ENCODE peak calls at places on chromosomes 12 and 14, in ten cellular contexts. One of them, this sample, is unnamed.

GRCh38 chr14:104967414-104968152 is 10.6 kb downstream of the AHNAK2 start:
- DNase-seq in GM12878: no peak
- DNase-seq in DMS153: no peak
- DNase-seq in H54: no peak
- DNase-seq in activated naive CD4-positive, alpha-beta T cell treated with anti-CD3 and anti-CD28 coated beads, Interleukin-2, amount 50 U/mL, for 16 hours: no peak
- DNase-seq in PC-3: peak
- DNase-seq in Panc1: no peak
- DNase-seq in iris pigment epithelial cell: peak
- DNase-seq in HCT116: no peak
- DNase-seq in adrenal gland: no peak
- DNase-seq in this sample: peak

GRCh38 chr12:43737646-43738045 is 20.9 kb downstream of the PUS7L start:
- DNase-seq in activated naive CD4-positive, alpha-beta T cell treated with anti-CD3 and anti-CD28 coated beads, Interleukin-2, amount 50 U/mL, for 16 hours: no peak
- DNase-seq in HCT116: no peak
- DNase-seq in iris pigment epithelial cell: peak
- DNase-seq in GM12878: no peak
- DNase-seq in adrenal gland: no peak
- DNase-seq in DMS153: no peak
- DNase-seq in Panc1: no peak
- DNase-seq in H54: peak
- DNase-seq in PC-3: peak
- DNase-seq in this sample: no peak

GRCh38 chr12:52249041-52249461 is 16.0 kb downstream of the KRT7 start:
- DNase-seq in GM12878: no peak
- DNase-seq in Panc1: no peak
- DNase-seq in HCT116: no peak
- DNase-seq in adrenal gland: peak
- DNase-seq in H54: no peak
- DNase-seq in activated naive CD4-positive, alpha-beta T cell treated with anti-CD3 and anti-CD28 coated beads, Interleukin-2, amount 50 U/mL, for 16 hours: no peak
- DNase-seq in iris pigment epithelial cell: no peak
- DNase-seq in PC-3: peak
- DNase-seq in DMS153: no peak
- DNase-seq in this sample: peak

GRCh38 chr14:64758711-64759554 is 54.7 kb downstream of the PLEKHG3 start:
- DNase-seq in HCT116: no peak
- DNase-seq in activated naive CD4-positive, alpha-beta T cell treated with anti-CD3 and anti-CD28 coated beads, Interleukin-2, amount 50 U/mL, for 16 hours: no peak
- DNase-seq in GM12878: no peak
- DNase-seq in iris pigment epithelial cell: peak
- DNase-seq in adrenal gland: no peak
- DNase-seq in H54: peak
- DNase-seq in PC-3: peak
- DNase-seq in DMS153: no peak
- DNase-seq in Panc1: no peak
- DNase-seq in this sample: peak

GRCh38 chr14:105745433-105746123 is 219.2 kb downstream of the TMEM121 start:
- DNase-seq in PC-3: no peak
- DNase-seq in iris pigment epithelial cell: no peak
- DNase-seq in DMS153: no peak
- DNase-seq in HCT116: no peak
- DNase-seq in Panc1: no peak
- DNase-seq in H54: no peak
- DNase-seq in activated naive CD4-positive, alpha-beta T cell treated with anti-CD3 and anti-CD28 coated beads, Interleukin-2, amount 50 U/mL, for 16 hours: no peak
- DNase-seq in adrenal gland: no peak
- DNase-seq in GM12878: no peak
- DNase-seq in this sample: no peak

GRCh38 chr14:49754570-49755097 is 13.3 kb upstream of the KLHDC2 start:
- DNase-seq in GM12878: no peak
- DNase-seq in DMS153: no peak
- DNase-seq in PC-3: peak
- DNase-seq in Panc1: no peak
- DNase-seq in adrenal gland: no peak
- DNase-seq in activated naive CD4-positive, alpha-beta T cell treated with anti-CD3 and anti-CD28 coated beads, Interleukin-2, amount 50 U/mL, for 16 hours: no peak
- DNase-seq in iris pigment epithelial cell: no peak
- DNase-seq in H54: no peak
- DNase-seq in HCT116: no peak
- DNase-seq in this sample: no peak

GRCh38 chr12:59059401-59059935 is 139.2 kb upstream of the LRIG3 start:
- DNase-seq in H54: no peak
- DNase-seq in GM12878: no peak
- DNase-seq in adrenal gland: no peak
- DNase-seq in Panc1: no peak
- DNase-seq in DMS153: no peak
- DNase-seq in activated naive CD4-positive, alpha-beta T cell treated with anti-CD3 and anti-CD28 coated beads, Interleukin-2, amount 50 U/mL, for 16 hours: no peak
- DNase-seq in PC-3: no peak
- DNase-seq in iris pigment epithelial cell: no peak
- DNase-seq in HCT116: no peak
- DNase-seq in this sample: no peak

GRCh38 chr12:108840605-108841328 is 16.6 kb downstream of the SSH1 start:
- DNase-seq in Panc1: no peak
- DNase-seq in activated naive CD4-positive, alpha-beta T cell treated with anti-CD3 and anti-CD28 coated beads, Interleukin-2, amount 50 U/mL, for 16 hours: no peak
- DNase-seq in adrenal gland: no peak
- DNase-seq in HCT116: no peak
- DNase-seq in PC-3: no peak
- DNase-seq in H54: no peak
- DNase-seq in iris pigment epithelial cell: peak
- DNase-seq in GM12878: no peak
- DNase-seq in DMS153: no peak
- DNase-seq in this sample: no peak

GRCh38 chr12:64385468-64385867 is 5.1 kb downstream of the C12orf56 start:
- DNase-seq in adrenal gland: no peak
- DNase-seq in PC-3: peak
- DNase-seq in iris pigment epithelial cell: peak
- DNase-seq in DMS153: no peak
- DNase-seq in GM12878: no peak
- DNase-seq in HCT116: peak
- DNase-seq in activated naive CD4-positive, alpha-beta T cell treated with anti-CD3 and anti-CD28 coated beads, Interleukin-2, amount 50 U/mL, for 16 hours: peak
- DNase-seq in Panc1: no peak
- DNase-seq in H54: peak
- DNase-seq in this sample: no peak

GRCh38 chr14:75224561-75224960 is 48.1 kb upstream of the TMED10 start:
- DNase-seq in DMS153: no peak
- DNase-seq in HCT116: no peak
- DNase-seq in Panc1: no peak
- DNase-seq in GM12878: no peak
- DNase-seq in iris pigment epithelial cell: peak
- DNase-seq in activated naive CD4-positive, alpha-beta T cell treated with anti-CD3 and anti-CD28 coated beads, Interleukin-2, amount 50 U/mL, for 16 hours: no peak
- DNase-seq in PC-3: no peak
- DNase-seq in adrenal gland: no peak
- DNase-seq in H54: no peak
- DNase-seq in this sample: no peak

GRCh38 chr12:106078358-106079025 is 60.3 kb downstream of the NUAK1 start:
- DNase-seq in H54: peak
- DNase-seq in HCT116: no peak
- DNase-seq in iris pigment epithelial cell: peak
- DNase-seq in activated naive CD4-positive, alpha-beta T cell treated with anti-CD3 and anti-CD28 coated beads, Interleukin-2, amount 50 U/mL, for 16 hours: no peak
- DNase-seq in PC-3: peak
- DNase-seq in Panc1: no peak
- DNase-seq in DMS153: no peak
- DNase-seq in adrenal gland: peak
- DNase-seq in GM12878: no peak
- DNase-seq in this sample: peak

GRCh38 chr14:76193696-76194095 is 42.0 kb downstream of the GPATCH2L start:
- DNase-seq in DMS153: no peak
- DNase-seq in PC-3: peak
- DNase-seq in iris pigment epithelial cell: peak
- DNase-seq in HCT116: no peak
- DNase-seq in H54: no peak
- DNase-seq in Panc1: no peak
- DNase-seq in activated naive CD4-positive, alpha-beta T cell treated with anti-CD3 and anti-CD28 coated beads, Interleukin-2, amount 50 U/mL, for 16 hours: no peak
- DNase-seq in adrenal gland: no peak
- DNase-seq in GM12878: no peak
- DNase-seq in this sample: no peak

GRCh38 chr12:50182461-50182860 is 15.3 kb upstream of the CERS5 start:
- DNase-seq in PC-3: peak
- DNase-seq in GM12878: no peak
- DNase-seq in HCT116: no peak
- DNase-seq in activated naive CD4-positive, alpha-beta T cell treated with anti-CD3 and anti-CD28 coated beads, Interleukin-2, amount 50 U/mL, for 16 hours: no peak
- DNase-seq in H54: no peak
- DNase-seq in DMS153: no peak
- DNase-seq in adrenal gland: no peak
- DNase-seq in iris pigment epithelial cell: no peak
- DNase-seq in Panc1: no peak
- DNase-seq in this sample: no peak

GRCh38 chr12:57838594-57839302 is 7.8 kb downstream of the CTDSP2 start:
- DNase-seq in H54: no peak
- DNase-seq in adrenal gland: no peak
- DNase-seq in PC-3: no peak
- DNase-seq in Panc1: no peak
- DNase-seq in DMS153: no peak
- DNase-seq in GM12878: no peak
- DNase-seq in iris pigment epithelial cell: no peak
- DNase-seq in activated naive CD4-positive, alpha-beta T cell treated with anti-CD3 and anti-CD28 coated beads, Interleukin-2, amount 50 U/mL, for 16 hours: peak
- DNase-seq in HCT116: no peak
- DNase-seq in this sample: no peak

GRCh38 chr14:23436327-23437141 is 1.1 kb upstream of the MYH7 start:
- DNase-seq in iris pigment epithelial cell: no peak
- DNase-seq in HCT116: no peak
- DNase-seq in H54: no peak
- DNase-seq in adrenal gland: no peak
- DNase-seq in activated naive CD4-positive, alpha-beta T cell treated with anti-CD3 and anti-CD28 coated beads, Interleukin-2, amount 50 U/mL, for 16 hours: no peak
- DNase-seq in GM12878: no peak
- DNase-seq in PC-3: no peak
- DNase-seq in DMS153: no peak
- DNase-seq in Panc1: no peak
- DNase-seq in this sample: no peak

GRCh38 chr12:42550815-42551214 is 38.7 kb downstream of the PRICKLE1 start:
- DNase-seq in HCT116: no peak
- DNase-seq in activated naive CD4-positive, alpha-beta T cell treated with anti-CD3 and anti-CD28 coated beads, Interleukin-2, amount 50 U/mL, for 16 hours: no peak
- DNase-seq in PC-3: no peak
- DNase-seq in DMS153: no peak
- DNase-seq in iris pigment epithelial cell: no peak
- DNase-seq in Panc1: no peak
- DNase-seq in H54: no peak
- DNase-seq in adrenal gland: no peak
- DNase-seq in GM12878: no peak
- DNase-seq in this sample: no peak

GRCh38 chr14:81252278-81252677 is 31.5 kb upstream of the GTF2A1 start:
- DNase-seq in iris pigment epithelial cell: no peak
- DNase-seq in H54: no peak
- DNase-seq in activated naive CD4-positive, alpha-beta T cell treated with anti-CD3 and anti-CD28 coated beads, Interleukin-2, amount 50 U/mL, for 16 hours: no peak
- DNase-seq in DMS153: no peak
- DNase-seq in adrenal gland: no peak
- DNase-seq in GM12878: no peak
- DNase-seq in HCT116: no peak
- DNase-seq in Panc1: no peak
- DNase-seq in PC-3: peak
- DNase-seq in this sample: no peak

GRCh38 chr14:91509083-91509877 is 830 bp downstream of the PPP4R3A start:
- DNase-seq in GM12878: no peak
- DNase-seq in Panc1: no peak
- DNase-seq in H54: no peak
- DNase-seq in DMS153: no peak
- DNase-seq in activated naive CD4-positive, alpha-beta T cell treated with anti-CD3 and anti-CD28 coated beads, Interleukin-2, amount 50 U/mL, for 16 hours: peak
- DNase-seq in iris pigment epithelial cell: peak
- DNase-seq in HCT116: no peak
- DNase-seq in PC-3: no peak
- DNase-seq in adrenal gland: peak
- DNase-seq in this sample: peak

GRCh38 chr14:77092676-77093075 is 5.4 kb upstream of the CIPC start:
- DNase-seq in DMS153: no peak
- DNase-seq in iris pigment epithelial cell: no peak
- DNase-seq in HCT116: no peak
- DNase-seq in GM12878: no peak
- DNase-seq in activated naive CD4-positive, alpha-beta T cell treated with anti-CD3 and anti-CD28 coated beads, Interleukin-2, amount 50 U/mL, for 16 hours: no peak
- DNase-seq in H54: no peak
- DNase-seq in PC-3: no peak
- DNase-seq in adrenal gland: no peak
- DNase-seq in Panc1: no peak
- DNase-seq in this sample: no peak

GRCh38 chr14:99242238-99242637 is 29.8 kb downstream of the BCL11B start:
- DNase-seq in H54: no peak
- DNase-seq in HCT116: no peak
- DNase-seq in GM12878: no peak
- DNase-seq in activated naive CD4-positive, alpha-beta T cell treated with anti-CD3 and anti-CD28 coated beads, Interleukin-2, amount 50 U/mL, for 16 hours: no peak
- DNase-seq in iris pigment epithelial cell: no peak
- DNase-seq in adrenal gland: no peak
- DNase-seq in Panc1: no peak
- DNase-seq in DMS153: no peak
- DNase-seq in PC-3: no peak
- DNase-seq in this sample: no peak

GRCh38 chr14:105474478-105475268 is at the start of gene CRIP2:
- DNase-seq in Panc1: no peak
- DNase-seq in activated naive CD4-positive, alpha-beta T cell treated with anti-CD3 and anti-CD28 coated beads, Interleukin-2, amount 50 U/mL, for 16 hours: peak
- DNase-seq in iris pigment epithelial cell: peak
- DNase-seq in DMS153: no peak
- DNase-seq in adrenal gland: no peak
- DNase-seq in PC-3: peak
- DNase-seq in HCT116: no peak
- DNase-seq in H54: peak
- DNase-seq in GM12878: no peak
- DNase-seq in this sample: peak

GRCh38 chr12:5872745-5873144 is 72.3 kb downstream of the ANO2 start:
- DNase-seq in PC-3: peak
- DNase-seq in HCT116: peak
- DNase-seq in DMS153: no peak
- DNase-seq in H54: peak
- DNase-seq in iris pigment epithelial cell: no peak
- DNase-seq in GM12878: no peak
- DNase-seq in adrenal gland: no peak
- DNase-seq in Panc1: no peak
- DNase-seq in activated naive CD4-positive, alpha-beta T cell treated with anti-CD3 and anti-CD28 coated beads, Interleukin-2, amount 50 U/mL, for 16 hours: no peak
- DNase-seq in this sample: peak

GRCh38 chr12:130334937-130335336 is 2.8 kb upstream of the PIWIL1 start:
- DNase-seq in DMS153: no peak
- DNase-seq in activated naive CD4-positive, alpha-beta T cell treated with anti-CD3 and anti-CD28 coated beads, Interleukin-2, amount 50 U/mL, for 16 hours: no peak
- DNase-seq in PC-3: no peak
- DNase-seq in H54: no peak
- DNase-seq in GM12878: no peak
- DNase-seq in adrenal gland: no peak
- DNase-seq in iris pigment epithelial cell: no peak
- DNase-seq in HCT116: no peak
- DNase-seq in Panc1: no peak
- DNase-seq in this sample: no peak

GRCh38 chr12:31118347-31118830 is 44.7 kb downstream of the DDX11 start:
- DNase-seq in iris pigment epithelial cell: no peak
- DNase-seq in activated naive CD4-positive, alpha-beta T cell treated with anti-CD3 and anti-CD28 coated beads, Interleukin-2, amount 50 U/mL, for 16 hours: peak
- DNase-seq in HCT116: no peak
- DNase-seq in H54: peak
- DNase-seq in PC-3: no peak
- DNase-seq in Panc1: no peak
- DNase-seq in adrenal gland: no peak
- DNase-seq in GM12878: no peak
- DNase-seq in DMS153: no peak
- DNase-seq in this sample: peak

GRCh38 chr14:21825147-21825743 is 151.6 kb upstream of the OR4E1 start:
- DNase-seq in activated naive CD4-positive, alpha-beta T cell treated with anti-CD3 and anti-CD28 coated beads, Interleukin-2, amount 50 U/mL, for 16 hours: peak
- DNase-seq in iris pigment epithelial cell: peak
- DNase-seq in adrenal gland: no peak
- DNase-seq in GM12878: no peak
- DNase-seq in PC-3: peak
- DNase-seq in HCT116: peak
- DNase-seq in Panc1: no peak
- DNase-seq in H54: peak
- DNase-seq in DMS153: no peak
- DNase-seq in this sample: peak

GRCh38 chr14:42002139-42002538 is 395.5 kb downstream of the LRFN5 start:
- DNase-seq in adrenal gland: no peak
- DNase-seq in HCT116: no peak
- DNase-seq in H54: no peak
- DNase-seq in PC-3: peak
- DNase-seq in iris pigment epithelial cell: peak
- DNase-seq in DMS153: no peak
- DNase-seq in GM12878: no peak
- DNase-seq in Panc1: no peak
- DNase-seq in activated naive CD4-positive, alpha-beta T cell treated with anti-CD3 and anti-CD28 coated beads, Interleukin-2, amount 50 U/mL, for 16 hours: no peak
- DNase-seq in this sample: no peak

GRCh38 chr14:55265197-55265596 is 6.0 kb upstream of the FBXO34 start:
- DNase-seq in H54: no peak
- DNase-seq in iris pigment epithelial cell: no peak
- DNase-seq in PC-3: no peak
- DNase-seq in HCT116: no peak
- DNase-seq in activated naive CD4-positive, alpha-beta T cell treated with anti-CD3 and anti-CD28 coated beads, Interleukin-2, amount 50 U/mL, for 16 hours: no peak
- DNase-seq in Panc1: no peak
- DNase-seq in GM12878: no peak
- DNase-seq in DMS153: no peak
- DNase-seq in adrenal gland: no peak
- DNase-seq in this sample: peak

GRCh38 chr12:121154793-121155375 is 22.2 kb downstream of the P2RX7 start:
- DNase-seq in H54: no peak
- DNase-seq in adrenal gland: no peak
- DNase-seq in HCT116: no peak
- DNase-seq in iris pigment epithelial cell: no peak
- DNase-seq in PC-3: no peak
- DNase-seq in activated naive CD4-positive, alpha-beta T cell treated with anti-CD3 and anti-CD28 coated beads, Interleukin-2, amount 50 U/mL, for 16 hours: no peak
- DNase-seq in GM12878: no peak
- DNase-seq in DMS153: no peak
- DNase-seq in Panc1: no peak
- DNase-seq in this sample: no peak

This sample was measured in A549.